ENCODE peak calls at places on chromosomes 7 and 10, in four cellular contexts. One of them, this sample, is unnamed.

GRCh38 chr7:151316896-151317295 is 24.7 kb upstream of the NUB1 start:
- DNase-seq in A549: no peak
- DNase-seq in HCT116: no peak
- DNase-seq in HepG2: no peak
- DNase-seq in this sample: no peak

GRCh38 chr7:86846494-86847190 is 202.9 kb downstream of the GRM3 start:
- DNase-seq in HepG2: peak
- DNase-seq in HCT116: no peak
- DNase-seq in A549: peak
- DNase-seq in this sample: no peak

GRCh38 chr7:98630770-98631169 is 13.7 kb downstream of the NPTX2 start:
- DNase-seq in HepG2: no peak
- DNase-seq in A549: no peak
- DNase-seq in HCT116: no peak
- DNase-seq in this sample: no peak

GRCh38 chr7:106246941-106247826 is 37.6 kb downstream of the NAMPT start:
- DNase-seq in HepG2: no peak
- DNase-seq in A549: no peak
- DNase-seq in HCT116: no peak
- DNase-seq in this sample: no peak

GRCh38 chr10:124378817-124379510 is 39.8 kb downstream of the OAT start:
- DNase-seq in HCT116: peak
- DNase-seq in A549: no peak
- DNase-seq in HepG2: no peak
- DNase-seq in this sample: peak

GRCh38 chr7:94160719-94161435 is 156.7 kb upstream of the BET1 start:
- DNase-seq in HCT116: no peak
- DNase-seq in HepG2: no peak
- DNase-seq in A549: no peak
- DNase-seq in this sample: no peak

GRCh38 chr10:5538446-5538845 is 13.7 kb downstream of the CALML3 start:
- DNase-seq in A549: no peak
- DNase-seq in HepG2: no peak
- DNase-seq in HCT116: no peak
- DNase-seq in this sample: no peak

GRCh38 chr7:4689151-4689550 is 7.1 kb downstream of the FOXK1 start:
- DNase-seq in HepG2: no peak
- DNase-seq in A549: no peak
- DNase-seq in HCT116: no peak
- DNase-seq in this sample: no peak

GRCh38 chr7:151632750-151633515 is 113.2 kb upstream of the RHEB start:
- DNase-seq in HCT116: no peak
- DNase-seq in HepG2: no peak
- DNase-seq in A549: no peak
- DNase-seq in this sample: no peak

GRCh38 chr7:101363734-101364374 is 1.2 kb downstream of the COL26A1 start:
- DNase-seq in HCT116: peak
- DNase-seq in HepG2: peak
- DNase-seq in A549: peak
- DNase-seq in this sample: peak

GRCh38 chr10:132443605-132443997 is 46.6 kb downstream of the PWWP2B start:
- DNase-seq in HCT116: no peak
- DNase-seq in A549: peak
- DNase-seq in HepG2: no peak
- DNase-seq in this sample: peak

GRCh38 chr10:28928484-28928883 is 251.2 kb downstream of the BAMBI start:
- DNase-seq in HepG2: peak
- DNase-seq in HCT116: peak
- DNase-seq in A549: peak
- DNase-seq in this sample: no peak

GRCh38 chr10:49734676-49735075 is 27.4 kb downstream of the OGDHL start:
- DNase-seq in HepG2: no peak
- DNase-seq in HCT116: no peak
- DNase-seq in A549: no peak
- DNase-seq in this sample: no peak

GRCh38 chr10:62422068-62422590 is 48.0 kb downstream of the ZNF365 start:
- DNase-seq in A549: no peak
- DNase-seq in HepG2: no peak
- DNase-seq in HCT116: no peak
- DNase-seq in this sample: no peak

GRCh38 chr7:157021071-157021891 is 10.8 kb upstream of the MNX1 start:
- DNase-seq in A549: no peak
- DNase-seq in HepG2: no peak
- DNase-seq in HCT116: no peak
- DNase-seq in this sample: peak

GRCh38 chr10:55410415-55410885 is 609.4 kb upstream of the PCDH15 start:
- DNase-seq in HepG2: no peak
- DNase-seq in A549: no peak
- DNase-seq in HCT116: no peak
- DNase-seq in this sample: peak

GRCh38 chr7:577971-578370 is 58.3 kb upstream of the PDGFA start:
- DNase-seq in HepG2: no peak
- DNase-seq in HCT116: no peak
- DNase-seq in A549: no peak
- DNase-seq in this sample: no peak

GRCh38 chr10:44651834-44652233 is 259.3 kb upstream of the TMEM72 start:
- DNase-seq in A549: no peak
- DNase-seq in HCT116: no peak
- DNase-seq in HepG2: no peak
- DNase-seq in this sample: no peak

GRCh38 chr10:5996696-5997095 is 19.4 kb upstream of the IL15RA start:
- DNase-seq in HepG2: no peak
- DNase-seq in HCT116: no peak
- DNase-seq in A549: no peak
- DNase-seq in this sample: no peak

GRCh38 chr7:91397612-91398011 is 133.4 kb downstream of the FZD1 start:
- DNase-seq in A549: no peak
- DNase-seq in HCT116: no peak
- DNase-seq in HepG2: no peak
- DNase-seq in this sample: no peak

GRCh38 chr10:88386204-88386877 is 196.8 kb downstream of the RNLS start:
- DNase-seq in HepG2: peak
- DNase-seq in HCT116: no peak
- DNase-seq in A549: peak
- DNase-seq in this sample: peak

GRCh38 chr7:6272481-6273323 is at the start of gene CYTH3:
- DNase-seq in HepG2: peak
- DNase-seq in A549: peak
- DNase-seq in HCT116: no peak
- DNase-seq in this sample: peak

GRCh38 chr7:137940656-137941518 is 61.0 kb downstream of the CREB3L2 start:
- DNase-seq in HCT116: no peak
- DNase-seq in HepG2: peak
- DNase-seq in A549: no peak
- DNase-seq in this sample: no peak

GRCh38 chr10:7354330-7355047 is 56.3 kb downstream of the SFMBT2 start:
- DNase-seq in HCT116: no peak
- DNase-seq in A549: peak
- DNase-seq in HepG2: no peak
- DNase-seq in this sample: peak

GRCh38 chr10:102946992-102947391 is 28.9 kb downstream of the CNNM2 start:
- DNase-seq in HCT116: no peak
- DNase-seq in A549: no peak
- DNase-seq in HepG2: no peak
- DNase-seq in this sample: no peak

GRCh38 chr10:73406863-73407262 is 7.0 kb downstream of the ANXA7 start:
- DNase-seq in HCT116: no peak
- DNase-seq in A549: no peak
- DNase-seq in HepG2: no peak
- DNase-seq in this sample: no peak

GRCh38 chr7:114851406-114852025 is 70.4 kb upstream of the MDFIC start:
- DNase-seq in HCT116: no peak
- DNase-seq in A549: no peak
- DNase-seq in HepG2: no peak
- DNase-seq in this sample: no peak

GRCh38 chr10:49008056-49008455 is 68.4 kb upstream of the LRRC18 start:
- DNase-seq in HepG2: no peak
- DNase-seq in HCT116: no peak
- DNase-seq in A549: no peak
- DNase-seq in this sample: no peak

GRCh38 chr7:69764071-69764470 is 165.8 kb downstream of the AUTS2 start:
- DNase-seq in HCT116: no peak
- DNase-seq in HepG2: no peak
- DNase-seq in A549: no peak
- DNase-seq in this sample: no peak

GRCh38 chr7:128737867-128738390 is 1.2 kb upstream of the CALU start:
- DNase-seq in A549: peak
- DNase-seq in HCT116: peak
- DNase-seq in HepG2: peak
- DNase-seq in this sample: no peak

GRCh38 chr7:43700646-43701501 is 28.4 kb downstream of the COA1 start:
- DNase-seq in A549: peak
- DNase-seq in HepG2: no peak
- DNase-seq in HCT116: no peak
- DNase-seq in this sample: no peak

GRCh38 chr7:33770581-33770980 is 134.8 kb upstream of the BMPER start:
- DNase-seq in HepG2: no peak
- DNase-seq in A549: no peak
- DNase-seq in HCT116: no peak
- DNase-seq in this sample: no peak

GRCh38 chr10:122939819-122940543 is 14.0 kb downstream of the C10orf88 start:
- DNase-seq in HCT116: no peak
- DNase-seq in HepG2: no peak
- DNase-seq in A549: no peak
- DNase-seq in this sample: no peak

GRCh38 chr7:39691821-39692220 is 68.4 kb downstream of the RALA start:
- DNase-seq in A549: no peak
- DNase-seq in HCT116: peak
- DNase-seq in HepG2: no peak
- DNase-seq in this sample: no peak

GRCh38 chr10:33494000-33494399 is 159.5 kb upstream of the NRP1 start:
- DNase-seq in HCT116: no peak
- DNase-seq in A549: no peak
- DNase-seq in HepG2: no peak
- DNase-seq in this sample: no peak

GRCh38 chr7:26348987-26349809 is 57.5 kb downstream of the SNX10 start:
- DNase-seq in A549: no peak
- DNase-seq in HepG2: no peak
- DNase-seq in HCT116: no peak
- DNase-seq in this sample: no peak

GRCh38 chr10:110725809-110726641 is 81.9 kb downstream of the RBM20 start:
- DNase-seq in A549: no peak
- DNase-seq in HCT116: no peak
- DNase-seq in HepG2: no peak
- DNase-seq in this sample: no peak

GRCh38 chr7:32206987-32207386 is 136.8 kb upstream of the PDE1C start:
- DNase-seq in A549: peak
- DNase-seq in HCT116: no peak
- DNase-seq in HepG2: peak
- DNase-seq in this sample: peak

GRCh38 chr7:32200593-32200992 is 130.4 kb upstream of the PDE1C start:
- DNase-seq in HCT116: no peak
- DNase-seq in A549: no peak
- DNase-seq in HepG2: no peak
- DNase-seq in this sample: no peak

GRCh38 chr7:32206488-32206887 is 136.3 kb upstream of the PDE1C start:
- DNase-seq in HCT116: no peak
- DNase-seq in HepG2: no peak
- DNase-seq in A549: no peak
- DNase-seq in this sample: no peak

GRCh38 chr7:32204361-32205018 is 134.3 kb upstream of the PDE1C start:
- DNase-seq in HepG2: peak
- DNase-seq in A549: peak
- DNase-seq in HCT116: peak
- DNase-seq in this sample: peak
- TF ChIP-seq REST in HepG2: no peak
- TF ChIP-seq REST in A549: no peak
- TF ChIP-seq REST in HCT116: no peak
- TF ChIP-seq REST in this sample: peak

DNA sequence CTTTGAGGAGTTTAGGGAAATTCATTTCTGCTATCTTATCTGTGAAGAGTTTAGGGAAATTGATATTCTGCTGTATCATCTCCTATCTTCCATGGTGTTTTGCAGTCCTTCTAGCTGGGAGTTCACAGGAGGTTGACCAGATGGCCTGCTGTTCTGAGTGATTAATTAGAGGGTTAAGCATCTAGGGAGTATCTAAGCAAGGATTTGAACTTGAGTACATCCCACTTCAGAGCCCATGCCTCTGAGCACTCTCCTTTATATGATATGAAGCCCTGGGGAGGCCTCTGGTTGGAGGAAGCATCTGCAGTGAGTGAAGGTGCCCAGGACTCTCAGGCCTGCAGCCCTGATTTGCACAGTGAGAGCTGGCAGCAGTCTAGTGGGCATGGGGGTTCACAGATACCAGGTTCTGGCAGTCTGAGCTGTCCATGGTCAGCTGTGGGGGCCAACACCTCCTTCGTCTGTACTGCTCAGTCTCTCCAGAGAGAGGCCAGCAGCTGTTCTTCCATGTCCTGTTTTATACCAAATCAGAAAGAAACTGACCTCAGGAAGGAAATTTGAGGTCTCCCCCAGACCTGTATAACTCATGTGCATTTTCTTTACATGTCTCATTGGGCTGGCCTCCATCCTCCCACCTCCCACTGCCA is 156.9 kb downstream of the PLCE1 start:
- DNase-seq in A549: no peak
- DNase-seq in HCT116: no peak
- DNase-seq in HepG2: no peak
- DNase-seq in this sample: no peak
- TF ChIP-seq REST in A549: no peak
- TF ChIP-seq REST in HCT116: no peak
- TF ChIP-seq REST in HepG2: no peak
- TF ChIP-seq REST in this sample: peak

DNA sequence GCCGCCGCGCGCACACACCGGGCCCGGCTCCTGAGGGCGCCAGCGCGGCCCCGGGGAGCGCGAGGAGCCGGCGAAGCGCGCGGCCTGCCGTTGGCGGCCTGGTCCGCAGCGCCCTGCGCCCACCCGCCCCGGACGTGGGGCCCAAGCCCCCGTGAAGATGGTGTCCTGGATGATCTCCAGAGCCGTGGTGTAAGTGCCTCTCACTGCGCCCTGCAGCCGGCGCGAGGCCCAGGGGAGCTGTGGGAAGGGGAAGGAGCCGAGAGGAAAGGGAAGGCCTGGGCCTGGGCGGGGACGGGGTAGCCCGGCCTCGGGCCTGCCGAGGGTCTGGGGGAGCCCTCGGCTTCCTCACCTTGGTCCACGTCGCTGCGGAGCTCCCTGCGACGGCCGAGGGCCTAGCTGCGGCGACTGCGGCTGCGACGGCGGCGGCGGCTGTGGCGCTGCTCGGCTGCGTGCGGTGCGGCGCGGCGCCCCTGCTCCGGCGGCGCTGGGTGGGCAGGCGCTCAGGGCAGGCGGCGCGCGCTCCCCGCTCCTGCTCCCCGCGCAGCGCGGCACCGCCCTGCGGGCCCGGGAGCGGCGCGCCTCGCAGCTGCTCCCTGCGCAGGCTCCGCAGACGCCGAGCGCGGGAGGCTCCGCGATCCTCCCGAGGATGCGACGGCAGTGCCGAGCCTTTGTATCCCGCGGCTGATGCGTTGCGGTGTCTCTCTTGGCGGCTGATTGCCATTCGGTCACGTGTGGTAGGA is at the start of gene REEP3:
- DNase-seq in HepG2: peak
- DNase-seq in A549: peak
- DNase-seq in HCT116: no peak
- DNase-seq in this sample: peak
- TF ChIP-seq REST in HepG2: no peak
- TF ChIP-seq REST in A549: no peak
- TF ChIP-seq REST in HCT116: no peak
- TF ChIP-seq REST in this sample: no peak

GRCh38 chr10:13815766-13816165 is 229.0 kb downstream of the PRPF18 start:
- DNase-seq in HepG2: no peak
- DNase-seq in HCT116: no peak
- DNase-seq in A549: no peak
- DNase-seq in this sample: no peak
- TF ChIP-seq REST in HepG2: no peak
- TF ChIP-seq REST in HCT116: no peak
- TF ChIP-seq REST in A549: no peak
- TF ChIP-seq REST in this sample: no peak